ENCODE peak calls at places on chromosomes 6 and 20, in seven cellular contexts. One of them, this sample, is unnamed.

GRCh38 chr6:33904050-33904827 is 100.4 kb upstream of the MLN start:
- DNase-seq in nephron progenitor cell: peak
- DNase-seq in A549: no peak
- DNase-seq in astrocyte of the spinal cord: no peak
- DNase-seq in fibroblast of villous mesenchyme: no peak
- DNase-seq in upper lobe of right lung: peak
- DNase-seq in transverse colon: peak
- DNase-seq in this sample: no peak

GRCh38 chr6:71544028-71544427 is 255.4 kb downstream of the OGFRL1 start:
- DNase-seq in nephron progenitor cell: no peak
- DNase-seq in A549: no peak
- DNase-seq in upper lobe of right lung: no peak
- DNase-seq in transverse colon: no peak
- DNase-seq in fibroblast of villous mesenchyme: peak
- DNase-seq in astrocyte of the spinal cord: peak
- DNase-seq in this sample: no peak

GRCh38 chr6:17096657-17097056 is 5.2 kb upstream of the STMND1 start:
- DNase-seq in A549: no peak
- DNase-seq in fibroblast of villous mesenchyme: no peak
- DNase-seq in astrocyte of the spinal cord: no peak
- DNase-seq in nephron progenitor cell: no peak
- DNase-seq in upper lobe of right lung: no peak
- DNase-seq in transverse colon: no peak
- DNase-seq in this sample: no peak

GRCh38 chr6:168060521-168060931 is 18.5 kb downstream of the FRMD1 start:
- DNase-seq in A549: peak
- DNase-seq in transverse colon: peak
- DNase-seq in nephron progenitor cell: peak
- DNase-seq in astrocyte of the spinal cord: peak
- DNase-seq in fibroblast of villous mesenchyme: peak
- DNase-seq in upper lobe of right lung: no peak
- DNase-seq in this sample: peak

GRCh38 chr20:4665591-4665990 is 56.1 kb upstream of the PRND start:
- DNase-seq in nephron progenitor cell: no peak
- DNase-seq in upper lobe of right lung: no peak
- DNase-seq in A549: no peak
- DNase-seq in transverse colon: no peak
- DNase-seq in fibroblast of villous mesenchyme: no peak
- DNase-seq in astrocyte of the spinal cord: no peak
- DNase-seq in this sample: no peak

GRCh38 chr20:38298768-38299288 is 5.1 kb upstream of the BPI start:
- DNase-seq in fibroblast of villous mesenchyme: peak
- DNase-seq in transverse colon: peak
- DNase-seq in upper lobe of right lung: peak
- DNase-seq in astrocyte of the spinal cord: peak
- DNase-seq in A549: no peak
- DNase-seq in nephron progenitor cell: no peak
- DNase-seq in this sample: no peak

GRCh38 chr20:56542489-56543020 is 9.5 kb downstream of the FAM209B start:
- DNase-seq in nephron progenitor cell: no peak
- DNase-seq in A549: no peak
- DNase-seq in transverse colon: no peak
- DNase-seq in fibroblast of villous mesenchyme: no peak
- DNase-seq in astrocyte of the spinal cord: no peak
- DNase-seq in upper lobe of right lung: no peak
- DNase-seq in this sample: no peak

GRCh38 chr6:144181639-144182038 is 31.3 kb downstream of the STX11 start:
- DNase-seq in upper lobe of right lung: no peak
- DNase-seq in nephron progenitor cell: no peak
- DNase-seq in astrocyte of the spinal cord: no peak
- DNase-seq in transverse colon: no peak
- DNase-seq in fibroblast of villous mesenchyme: no peak
- DNase-seq in A549: no peak
- DNase-seq in this sample: no peak

GRCh38 chr6:113092795-113093194 is 745.7 kb downstream of the RFPL4B start:
- DNase-seq in upper lobe of right lung: no peak
- DNase-seq in A549: no peak
- DNase-seq in nephron progenitor cell: no peak
- DNase-seq in transverse colon: no peak
- DNase-seq in fibroblast of villous mesenchyme: no peak
- DNase-seq in astrocyte of the spinal cord: no peak
- DNase-seq in this sample: no peak

GRCh38 chr6:114445846-114446245 is 103.0 kb upstream of the HS3ST5 start:
- DNase-seq in astrocyte of the spinal cord: no peak
- DNase-seq in nephron progenitor cell: no peak
- DNase-seq in A549: no peak
- DNase-seq in transverse colon: no peak
- DNase-seq in upper lobe of right lung: no peak
- DNase-seq in fibroblast of villous mesenchyme: no peak
- DNase-seq in this sample: no peak

GRCh38 chr6:33318426-33319073 is 1.0 kb upstream of the ZBTB22 start:
- DNase-seq in upper lobe of right lung: no peak
- DNase-seq in fibroblast of villous mesenchyme: no peak
- DNase-seq in A549: no peak
- DNase-seq in transverse colon: no peak
- DNase-seq in astrocyte of the spinal cord: no peak
- DNase-seq in nephron progenitor cell: no peak
- DNase-seq in this sample: no peak

GRCh38 chr20:10513091-10513490 is 78.0 kb downstream of the SLX4IP start:
- DNase-seq in transverse colon: no peak
- DNase-seq in astrocyte of the spinal cord: no peak
- DNase-seq in nephron progenitor cell: no peak
- DNase-seq in A549: no peak
- DNase-seq in fibroblast of villous mesenchyme: no peak
- DNase-seq in upper lobe of right lung: no peak
- DNase-seq in this sample: no peak

GRCh38 chr6:9236443-9236842 is 801.1 kb upstream of the SLC35B3 start:
- DNase-seq in upper lobe of right lung: no peak
- DNase-seq in astrocyte of the spinal cord: no peak
- DNase-seq in transverse colon: no peak
- DNase-seq in fibroblast of villous mesenchyme: no peak
- DNase-seq in A549: no peak
- DNase-seq in nephron progenitor cell: no peak
- DNase-seq in this sample: no peak

GRCh38 chr20:23350007-23350854 is at the start of gene NXT1:
- DNase-seq in nephron progenitor cell: peak
- DNase-seq in astrocyte of the spinal cord: peak
- DNase-seq in upper lobe of right lung: peak
- DNase-seq in A549: peak
- DNase-seq in fibroblast of villous mesenchyme: peak
- DNase-seq in transverse colon: peak
- DNase-seq in this sample: peak
- TF ChIP-seq CTCF in nephron progenitor cell: no peak
- TF ChIP-seq CTCF in astrocyte of the spinal cord: peak
- TF ChIP-seq CTCF in upper lobe of right lung: peak
- TF ChIP-seq CTCF in A549: no peak
- TF ChIP-seq CTCF in fibroblast of villous mesenchyme: no peak
- TF ChIP-seq CTCF in transverse colon: peak
- TF ChIP-seq CTCF in this sample: no peak

GRCh38 chr20:15498926-15499325 is 1074.3 kb downstream of the KIF16B start:
- DNase-seq in transverse colon: no peak
- DNase-seq in nephron progenitor cell: no peak
- DNase-seq in fibroblast of villous mesenchyme: no peak
- DNase-seq in astrocyte of the spinal cord: no peak
- DNase-seq in upper lobe of right lung: no peak
- DNase-seq in A549: no peak
- DNase-seq in this sample: no peak
- TF ChIP-seq CTCF in transverse colon: no peak
- TF ChIP-seq CTCF in nephron progenitor cell: no peak
- TF ChIP-seq CTCF in fibroblast of villous mesenchyme: no peak
- TF ChIP-seq CTCF in astrocyte of the spinal cord: no peak
- TF ChIP-seq CTCF in upper lobe of right lung: no peak
- TF ChIP-seq CTCF in A549: no peak
- TF ChIP-seq CTCF in this sample: no peak

GRCh38 chr6:3433005-3433404 is 23.8 kb downstream of the SLC22A23 start:
- DNase-seq in astrocyte of the spinal cord: no peak
- DNase-seq in transverse colon: no peak
- DNase-seq in A549: peak
- DNase-seq in fibroblast of villous mesenchyme: no peak
- DNase-seq in upper lobe of right lung: no peak
- DNase-seq in nephron progenitor cell: no peak
- DNase-seq in this sample: no peak
- TF ChIP-seq CTCF in astrocyte of the spinal cord: no peak
- TF ChIP-seq CTCF in transverse colon: no peak
- TF ChIP-seq CTCF in A549: no peak
- TF ChIP-seq CTCF in fibroblast of villous mesenchyme: no peak
- TF ChIP-seq CTCF in upper lobe of right lung: no peak
- TF ChIP-seq CTCF in nephron progenitor cell: no peak
- TF ChIP-seq CTCF in this sample: no peak

GRCh38 chr6:142369266-142369665 is 67.5 kb downstream of the ADGRG6 start:
- DNase-seq in upper lobe of right lung: no peak
- DNase-seq in fibroblast of villous mesenchyme: no peak
- DNase-seq in astrocyte of the spinal cord: no peak
- DNase-seq in transverse colon: no peak
- DNase-seq in A549: no peak
- DNase-seq in nephron progenitor cell: no peak
- DNase-seq in this sample: no peak

GRCh38 chr6:142374090-142374783 is 72.4 kb downstream of the ADGRG6 start:
- DNase-seq in transverse colon: no peak
- DNase-seq in astrocyte of the spinal cord: no peak
- DNase-seq in fibroblast of villous mesenchyme: no peak
- DNase-seq in upper lobe of right lung: no peak
- DNase-seq in A549: no peak
- DNase-seq in nephron progenitor cell: no peak
- DNase-seq in this sample: no peak

GRCh38 chr6:142373268-142374089 is 71.7 kb downstream of the ADGRG6 start:
- DNase-seq in fibroblast of villous mesenchyme: peak
- DNase-seq in upper lobe of right lung: no peak
- DNase-seq in transverse colon: no peak
- DNase-seq in A549: peak
- DNase-seq in astrocyte of the spinal cord: no peak
- DNase-seq in nephron progenitor cell: no peak
- DNase-seq in this sample: no peak

GRCh38 chr6:142374965-142375733 is 73.3 kb downstream of the ADGRG6 start:
- DNase-seq in A549: peak
- DNase-seq in upper lobe of right lung: no peak
- DNase-seq in transverse colon: no peak
- DNase-seq in fibroblast of villous mesenchyme: peak
- DNase-seq in astrocyte of the spinal cord: peak
- DNase-seq in nephron progenitor cell: no peak
- DNase-seq in this sample: peak

DNA sequence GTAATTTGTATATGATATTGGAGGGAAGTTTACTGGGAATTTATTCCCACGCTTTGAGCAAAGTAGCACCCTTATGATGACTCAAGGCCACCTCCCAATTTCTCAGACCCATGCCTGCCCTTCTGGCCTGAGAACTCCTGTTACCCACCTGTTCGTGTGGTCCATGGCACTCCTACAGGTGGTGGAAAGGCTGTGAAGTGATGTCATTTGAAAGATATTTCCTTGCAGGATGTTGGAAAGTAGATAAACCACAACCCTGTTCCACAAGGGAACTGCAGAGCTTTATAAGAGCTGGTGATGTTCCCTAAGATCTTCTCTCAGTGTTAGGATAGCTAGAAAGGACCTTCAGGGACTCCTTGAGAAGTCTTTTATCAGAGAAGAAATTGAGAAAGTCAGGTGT is 70.5 kb downstream of the ADGRG6 start:
- DNase-seq in astrocyte of the spinal cord: peak
- DNase-seq in upper lobe of right lung: no peak
- DNase-seq in fibroblast of villous mesenchyme: peak
- DNase-seq in transverse colon: no peak
- DNase-seq in nephron progenitor cell: no peak
- DNase-seq in A549: peak
- DNase-seq in this sample: peak
- TF ChIP-seq CTCF in astrocyte of the spinal cord: no peak
- TF ChIP-seq CTCF in upper lobe of right lung: no peak
- TF ChIP-seq CTCF in fibroblast of villous mesenchyme: no peak
- TF ChIP-seq CTCF in transverse colon: no peak
- TF ChIP-seq CTCF in nephron progenitor cell: no peak
- TF ChIP-seq CTCF in A549: no peak
- TF ChIP-seq CTCF in this sample: no peak

GRCh38 chr20:54220722-54221121 is 12.8 kb downstream of the PFDN4 start:
- DNase-seq in nephron progenitor cell: no peak
- DNase-seq in astrocyte of the spinal cord: no peak
- DNase-seq in fibroblast of villous mesenchyme: no peak
- DNase-seq in A549: no peak
- DNase-seq in upper lobe of right lung: no peak
- DNase-seq in transverse colon: no peak
- DNase-seq in this sample: no peak

GRCh38 chr20:54223285-54223684 is 15.4 kb downstream of the PFDN4 start:
- DNase-seq in nephron progenitor cell: no peak
- DNase-seq in transverse colon: no peak
- DNase-seq in A549: no peak
- DNase-seq in astrocyte of the spinal cord: no peak
- DNase-seq in upper lobe of right lung: no peak
- DNase-seq in fibroblast of villous mesenchyme: no peak
- DNase-seq in this sample: no peak

GRCh38 chr20:54221383-54221782 is 13.5 kb downstream of the PFDN4 start:
- DNase-seq in nephron progenitor cell: no peak
- DNase-seq in upper lobe of right lung: no peak
- DNase-seq in astrocyte of the spinal cord: no peak
- DNase-seq in A549: no peak
- DNase-seq in fibroblast of villous mesenchyme: no peak
- DNase-seq in transverse colon: no peak
- DNase-seq in this sample: no peak

GRCh38 chr20:54223751-54224150 is 15.9 kb downstream of the PFDN4 start:
- DNase-seq in upper lobe of right lung: no peak
- DNase-seq in nephron progenitor cell: no peak
- DNase-seq in astrocyte of the spinal cord: no peak
- DNase-seq in transverse colon: no peak
- DNase-seq in A549: no peak
- DNase-seq in fibroblast of villous mesenchyme: no peak
- DNase-seq in this sample: no peak

GRCh38 chr20:54221996-54222890 is 14.4 kb downstream of the PFDN4 start:
- DNase-seq in transverse colon: no peak
- DNase-seq in nephron progenitor cell: no peak
- DNase-seq in A549: no peak
- DNase-seq in upper lobe of right lung: no peak
- DNase-seq in astrocyte of the spinal cord: no peak
- DNase-seq in fibroblast of villous mesenchyme: no peak
- DNase-seq in this sample: no peak
- TF ChIP-seq CTCF in transverse colon: no peak
- TF ChIP-seq CTCF in nephron progenitor cell: no peak
- TF ChIP-seq CTCF in A549: no peak
- TF ChIP-seq CTCF in upper lobe of right lung: no peak
- TF ChIP-seq CTCF in astrocyte of the spinal cord: no peak
- TF ChIP-seq CTCF in fibroblast of villous mesenchyme: no peak
- TF ChIP-seq CTCF in this sample: no peak

DNA sequence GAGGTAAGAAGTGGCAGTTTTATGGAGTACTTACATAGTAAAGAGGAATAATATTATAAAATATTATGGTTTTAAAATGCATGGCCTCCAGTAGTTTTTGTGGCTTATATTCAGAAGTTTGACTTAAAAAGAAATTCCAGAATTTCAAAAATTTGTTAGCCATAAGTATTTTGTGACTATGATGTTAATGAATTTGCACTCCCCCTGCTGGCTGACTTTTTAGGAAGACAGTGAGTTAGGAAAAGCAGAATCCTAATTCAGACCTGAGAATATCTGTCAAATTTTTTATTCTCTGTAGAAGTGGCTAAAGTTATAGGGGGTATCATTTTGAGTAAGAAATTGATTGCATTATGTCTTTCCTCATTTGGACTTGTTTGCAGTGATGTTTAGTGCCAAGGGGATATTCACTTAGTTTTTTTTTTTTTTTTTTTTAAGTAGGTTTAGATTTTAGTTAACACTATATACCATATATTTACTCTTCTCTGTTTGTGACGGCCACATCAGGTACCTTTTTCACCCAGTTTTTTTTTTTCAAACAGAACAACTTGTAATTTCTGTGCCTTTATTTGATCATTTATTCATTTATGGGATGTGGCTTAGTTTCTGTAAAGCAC is 40.8 kb downstream of the ZFAND3 start:
- DNase-seq in fibroblast of villous mesenchyme: peak
- DNase-seq in nephron progenitor cell: peak
- DNase-seq in astrocyte of the spinal cord: peak
- DNase-seq in transverse colon: no peak
- DNase-seq in upper lobe of right lung: no peak
- DNase-seq in A549: peak
- DNase-seq in this sample: peak
- TF ChIP-seq CTCF in fibroblast of villous mesenchyme: peak
- TF ChIP-seq CTCF in nephron progenitor cell: peak
- TF ChIP-seq CTCF in astrocyte of the spinal cord: peak
- TF ChIP-seq CTCF in transverse colon: peak
- TF ChIP-seq CTCF in upper lobe of right lung: peak
- TF ChIP-seq CTCF in A549: peak
- TF ChIP-seq CTCF in this sample: peak